ENCODE peak calls at places on chromosomes 3 and 15, in seven cellular contexts. B is NCI-H2029, Q is NCI-H2081, N is AG09309, Z is endothelial cell, S is NCI-H524, P is ACHN. T is an unnamed sample.

GRCh38 chr15:40354408-40355171 is 3.4 kb upstream of the DISP2 start:
- DNase-seq in N (no peak), Q (no peak), P (peak), B (no peak), Z (peak), S (peak), T (no peak)

GRCh38 chr3:120469440-120470415 is 18.9 kb upstream of the FSTL1 start:
- DNase-seq in Q (no peak), B (no peak), S (no peak), P (peak), N (no peak), Z (no peak), T (no peak)

GRCh38 chr15:31495281-31495680 is 168.6 kb downstream of the KLF13 start:
- DNase-seq in P (no peak), Q (no peak), B (no peak), N (no peak), Z (no peak), S (no peak), T (no peak)

GRCh38 chr15:89963301-89964288 is 37.5 kb upstream of the ZNF710 start:
- DNase-seq in Z (no peak), B (no peak), P (no peak), Q (no peak), S (no peak), N (no peak), T (no peak)

GRCh38 chr15:98620020-98620419 is 28.3 kb upstream of the IGF1R start:
- DNase-seq in B (no peak), P (no peak), S (no peak), Z (no peak), Q (no peak), N (no peak), T (no peak)

GRCh38 chr3:37973250-37974054 is 17.1 kb upstream of the VILL start:
- DNase-seq in S (peak), B (no peak), Z (no peak), P (no peak), Q (no peak), N (no peak), T (no peak)

GRCh38 chr3:71658131-71658530 is 67.1 kb downstream of the EIF4E3 start:
- DNase-seq in Q (peak), P (no peak), B (peak), S (no peak), N (no peak), Z (no peak), T (no peak)

GRCh38 chr3:38455639-38456430 is 2.1 kb downstream of the ACVR2B start:
- DNase-seq in S (no peak), Q (no peak), B (no peak), P (no peak), Z (no peak), N (no peak), T (no peak)

GRCh38 chr3:178275311-178275710 is 260.9 kb upstream of the KCNMB2 start:
- DNase-seq in Z (no peak), Q (no peak), B (no peak), S (no peak), N (no peak), P (no peak), T (no peak)

GRCh38 chr3:21390136-21390535 is 360.9 kb downstream of the ZNF385D start:
- DNase-seq in B (peak), N (peak), Q (peak), S (no peak), Z (no peak), P (no peak), T (peak)

GRCh38 chr3:9193633-9194032 is 55.8 kb downstream of the SRGAP3 start:
- DNase-seq in P (no peak), N (no peak), S (no peak), Z (no peak), B (no peak), Q (no peak), T (no peak)

GRCh38 chr3:48400824-48401433 is 28.9 kb downstream of the FBXW12 start:
- DNase-seq in Q (peak), B (no peak), S (peak), N (peak), P (peak), Z (peak), T (peak)

GRCh38 chr15:100252779-100253417 is 88.9 kb downstream of the ADAMTS17 start:
- DNase-seq in Q (no peak), N (no peak), Z (no peak), B (no peak), P (no peak), S (no peak), T (no peak)

GRCh38 chr3:43423142-43423541 is 136.8 kb downstream of the SNRK start:
- DNase-seq in Q (no peak), Z (no peak), P (no peak), S (no peak), B (no peak), N (no peak), T (no peak)

GRCh38 chr3:153195480-153195879 is 33.5 kb downstream of the RAP2B start:
- DNase-seq in B (no peak), N (no peak), S (no peak), Z (no peak), P (no peak), Q (no peak), T (no peak)

GRCh38 chr15:34436956-34437442 is 609 bp downstream of the GOLGA8A start:
- DNase-seq in Q (peak), N (no peak), S (no peak), B (no peak), P (peak), Z (peak), T (no peak)

GRCh38 chr15:62569460-62570404 is 404.6 kb upstream of the C2CD4B start:
- DNase-seq in N (peak), P (peak), S (no peak), Q (peak), Z (no peak), B (peak), T (peak)

GRCh38 chr15:73142802-73143762 is 90.8 kb downstream of the NEO1 start:
- DNase-seq in N (no peak), B (no peak), S (no peak), P (peak), Q (no peak), Z (no peak), T (no peak)

GRCh38 chr15:80804970-80805495 is 25.9 kb downstream of the CEMIP start:
- DNase-seq in Q (peak), B (peak), N (no peak), S (no peak), P (no peak), Z (no peak), T (peak)

GRCh38 chr3:38170722-38171121 is 5.4 kb downstream of the OXSR1 start:
- DNase-seq in Z (no peak), N (no peak), P (no peak), B (no peak), Q (no peak), S (no peak), T (no peak)

GRCh38 chr3:98532709-98533571 is 1.2 kb downstream of the GPR15 start:
- DNase-seq in S (no peak), Q (no peak), N (no peak), P (no peak), Z (no peak), B (no peak), T (no peak)

GRCh38 chr3:166291510-166291909 is 454.3 kb upstream of the BCHE start:
- DNase-seq in P (no peak), N (no peak), S (no peak), Z (no peak), B (no peak), Q (no peak), T (no peak)

T was measured in NCI-H510A treated with DMSO at 0.1 percent for 48 hours.